ENCODE peak calls at places on chromosome 18, in five cellular contexts. One of them, this sample, is unnamed.

GRCh38 chr18:44943201-44943881 is 262.7 kb downstream of the SETBP1 start:
- DNase-seq in COR-L47: peak
- DNase-seq in AML-193: no peak
- DNase-seq in myocyte: peak
- DNase-seq in pancreas: no peak
- DNase-seq in this sample: no peak

GRCh38 chr18:45509535-45509934 is 105.7 kb upstream of the SLC14A2 start:
- DNase-seq in COR-L47: no peak
- DNase-seq in AML-193: no peak
- DNase-seq in myocyte: no peak
- DNase-seq in pancreas: no peak
- DNase-seq in this sample: no peak

GRCh38 chr18:8696749-8697211 is 8.6 kb upstream of the MTCL1 start:
- DNase-seq in COR-L47: peak
- DNase-seq in AML-193: peak
- DNase-seq in myocyte: peak
- DNase-seq in pancreas: peak
- DNase-seq in this sample: no peak

GRCh38 chr18:79394438-79395307 is 1.1 kb upstream of the NFATC1 start:
- DNase-seq in COR-L47: peak
- DNase-seq in AML-193: no peak
- DNase-seq in myocyte: no peak
- DNase-seq in pancreas: peak
- DNase-seq in this sample: no peak

GRCh38 chr18:28357785-28358401 is 181.0 kb upstream of the CDH2 start:
- DNase-seq in COR-L47: no peak
- DNase-seq in AML-193: no peak
- DNase-seq in myocyte: peak
- DNase-seq in pancreas: no peak
- DNase-seq in this sample: no peak

GRCh38 chr18:50853863-50854271 is 25.1 kb upstream of the ME2 start:
- DNase-seq in COR-L47: no peak
- DNase-seq in AML-193: no peak
- DNase-seq in myocyte: no peak
- DNase-seq in pancreas: no peak
- DNase-seq in this sample: peak

GRCh38 chr18:70490008-70490933 is 201.4 kb downstream of the SOCS6 start:
- DNase-seq in COR-L47: peak
- DNase-seq in AML-193: peak
- DNase-seq in myocyte: peak
- DNase-seq in pancreas: no peak
- DNase-seq in this sample: peak

GRCh38 chr18:25605322-25605721 is 253.4 kb upstream of the ZNF521 start:
- DNase-seq in COR-L47: no peak
- DNase-seq in AML-193: no peak
- DNase-seq in myocyte: no peak
- DNase-seq in pancreas: no peak
- DNase-seq in this sample: no peak

GRCh38 chr18:58645398-58645797 is 16.5 kb upstream of the ALPK2 start:
- DNase-seq in COR-L47: no peak
- DNase-seq in AML-193: no peak
- DNase-seq in myocyte: peak
- DNase-seq in pancreas: no peak
- DNase-seq in this sample: no peak

GRCh38 chr18:79798999-79799370 is 1.2 kb downstream of the KCNG2 start:
- DNase-seq in COR-L47: no peak
- DNase-seq in AML-193: no peak
- DNase-seq in myocyte: no peak
- DNase-seq in pancreas: peak
- DNase-seq in this sample: no peak

GRCh38 chr18:3710712-3711269 is 260.8 kb downstream of the TGIF1 start:
- DNase-seq in COR-L47: no peak
- DNase-seq in AML-193: peak
- DNase-seq in myocyte: peak
- DNase-seq in pancreas: no peak
- DNase-seq in this sample: no peak

GRCh38 chr18:76688724-76689472 is 133.5 kb upstream of the ZNF236 start:
- DNase-seq in COR-L47: no peak
- DNase-seq in AML-193: no peak
- DNase-seq in myocyte: no peak
- DNase-seq in pancreas: no peak
- DNase-seq in this sample: no peak

GRCh38 chr18:47113796-47114540 is 36.3 kb downstream of the HDHD2 start:
- DNase-seq in COR-L47: no peak
- DNase-seq in AML-193: no peak
- DNase-seq in myocyte: peak
- DNase-seq in pancreas: no peak
- DNase-seq in this sample: no peak

GRCh38 chr18:56323673-56324072 is 314.7 kb downstream of the TXNL1 start:
- DNase-seq in COR-L47: no peak
- DNase-seq in AML-193: no peak
- DNase-seq in myocyte: no peak
- DNase-seq in pancreas: no peak
- DNase-seq in this sample: no peak

GRCh38 chr18:50696929-50697328 is 122.9 kb downstream of the MRO start:
- DNase-seq in COR-L47: peak
- DNase-seq in AML-193: no peak
- DNase-seq in myocyte: no peak
- DNase-seq in pancreas: no peak
- DNase-seq in this sample: no peak

GRCh38 chr18:48975817-48976649 is 25.3 kb upstream of the SMAD7 start:
- DNase-seq in COR-L47: peak
- DNase-seq in AML-193: peak
- DNase-seq in myocyte: no peak
- DNase-seq in pancreas: peak
- DNase-seq in this sample: no peak

GRCh38 chr18:26656401-26656943 is 108.1 kb upstream of the KCTD1 start:
- DNase-seq in COR-L47: no peak
- DNase-seq in AML-193: no peak
- DNase-seq in myocyte: no peak
- DNase-seq in pancreas: peak
- DNase-seq in this sample: no peak

GRCh38 chr18:34694611-34695165 is 15.4 kb upstream of the DTNA start:
- DNase-seq in COR-L47: no peak
- DNase-seq in AML-193: no peak
- DNase-seq in myocyte: no peak
- DNase-seq in pancreas: no peak
- DNase-seq in this sample: no peak

GRCh38 chr18:41745166-41746049 is 209.6 kb upstream of the PIK3C3 start:
- DNase-seq in COR-L47: peak
- DNase-seq in AML-193: peak
- DNase-seq in myocyte: peak
- DNase-seq in pancreas: no peak
- DNase-seq in this sample: no peak

GRCh38 chr18:49055787-49056186 is 105.0 kb upstream of the SMAD7 start:
- DNase-seq in COR-L47: no peak
- DNase-seq in AML-193: peak
- DNase-seq in myocyte: peak
- DNase-seq in pancreas: no peak
- DNase-seq in this sample: no peak

GRCh38 chr18:31101148-31102019 is 837 bp downstream of the DSC2 start:
- DNase-seq in COR-L47: peak
- DNase-seq in AML-193: no peak
- DNase-seq in myocyte: no peak
- DNase-seq in pancreas: peak
- DNase-seq in this sample: no peak

This sample was measured in SIG-M5.